ENCODE peak calls at places on chromosomes 12 and 14, in four cellular contexts. Y is CD4-positive, alpha-beta T cell; B is NCI-H748 treated with DMSO at 0.1 percent for 48 hours; W is H9. H is an unnamed sample.
A peak's percentile ranks its signal among the peaks of the same experiment; 100 is the strongest.

GRCh38 chr14:44634692-44635091 is 127.6 kb upstream of the FSCB start:
- DNase-seq in Y (no peak), B (no peak), W (no peak), H (no peak)

GRCh38 chr12:126950266-126950665 is 1316.7 kb upstream of the TMEM132C start:
- DNase-seq in W (no peak), B (no peak), Y (no peak), H (no peak)

GRCh38 chr12:34393086-34393820 is 371.0 kb downstream of the ALG10 start:
- DNase-seq in Y (peak; percentile 0), B (no peak), W (peak; percentile 15), H (no peak)

GRCh38 chr12:2415568-2415944 is 362.8 kb downstream of the CACNA1C start:
- DNase-seq in Y (no peak), W (no peak), B (no peak), H (no peak)

GRCh38 chr12:95257541-95257940 is 39.9 kb downstream of the VEZT start:
- DNase-seq in Y (no peak), B (no peak), W (no peak), H (no peak)

GRCh38 chr12:50642035-50642451 is 121.9 kb upstream of the ATF1 start:
- DNase-seq in B (no peak), W (no peak), Y (no peak), H (peak; percentile 55)

GRCh38 chr12:69059465-69060457 is 126.8 kb upstream of the CPM start:
- DNase-seq in Y (no peak), B (no peak), W (no peak), H (peak; percentile 96)

GRCh38 chr14:106691601-106692291 is 1165.4 kb downstream of the TMEM121 start:
- DNase-seq in B (no peak), W (no peak), Y (peak; percentile 28), H (no peak)

GRCh38 chr12:54133663-54134375 is 55.0 kb downstream of the SMUG1 start:
- DNase-seq in Y (no peak), B (no peak), W (no peak), H (no peak)

GRCh38 chr12:92434607-92435025 is 268.2 kb upstream of the PLEKHG7 start:
- DNase-seq in B (no peak), Y (no peak), W (no peak), H (no peak)

H was measured in fibroblast of lung.